ENCODE peak calls at places on chromosomes 11 and 22, in four cellular contexts. One of them, this sample, is unnamed.

GRCh38 chr11:41245704-41246398 is 213.6 kb downstream of the LRRC4C start:
- DNase-seq in NCI-H1417: no peak
- DNase-seq in kidney: peak; percentile 46
- DNase-seq in KBM-7: no peak
- DNase-seq in this sample: no peak

GRCh38 chr11:74147199-74147929 is 23.4 kb downstream of the C2CD3 start:
- DNase-seq in NCI-H1417: no peak
- DNase-seq in kidney: no peak
- DNase-seq in KBM-7: no peak
- DNase-seq in this sample: no peak

GRCh38 chr11:18312663-18313420 is 9.1 kb downstream of the HPS5 start:
- DNase-seq in NCI-H1417: no peak
- DNase-seq in kidney: no peak
- DNase-seq in KBM-7: no peak
- DNase-seq in this sample: no peak

GRCh38 chr22:19891350-19892248 is 36.9 kb upstream of the GNB1L start:
- DNase-seq in NCI-H1417: peak; percentile 12
- DNase-seq in kidney: peak; percentile 75
- DNase-seq in KBM-7: peak; percentile 95
- DNase-seq in this sample: peak; percentile 42

GRCh38 chr11:121119444-121119843 is 18.4 kb downstream of the TECTA start:
- DNase-seq in NCI-H1417: no peak
- DNase-seq in kidney: no peak
- DNase-seq in KBM-7: no peak
- DNase-seq in this sample: no peak

GRCh38 chr11:126561327-126561893 is 205.9 kb downstream of the ST3GAL4 start:
- DNase-seq in NCI-H1417: no peak
- DNase-seq in kidney: no peak
- DNase-seq in KBM-7: peak; percentile 41
- DNase-seq in this sample: no peak

GRCh38 chr11:92259861-92260260 is 35.2 kb downstream of the FAT3 start:
- DNase-seq in NCI-H1417: peak; percentile 64
- DNase-seq in kidney: no peak
- DNase-seq in KBM-7: no peak
- DNase-seq in this sample: no peak

GRCh38 chr11:114209904-114210303 is 86.3 kb upstream of the NNMT start:
- DNase-seq in NCI-H1417: no peak
- DNase-seq in kidney: no peak
- DNase-seq in KBM-7: no peak
- DNase-seq in this sample: no peak

GRCh38 chr11:4496555-4497248 is 14.3 kb downstream of the OR52K1 start:
- DNase-seq in NCI-H1417: no peak
- DNase-seq in kidney: no peak
- DNase-seq in KBM-7: no peak
- DNase-seq in this sample: no peak

GRCh38 chr11:128725630-128726461 is 32.0 kb downstream of the FLI1 start:
- DNase-seq in NCI-H1417: no peak
- DNase-seq in kidney: no peak
- DNase-seq in KBM-7: peak; percentile 77
- DNase-seq in this sample: no peak

GRCh38 chr22:39117585-39118191 is 20.6 kb downstream of the APOBEC3H start:
- DNase-seq in NCI-H1417: no peak
- DNase-seq in kidney: no peak
- DNase-seq in KBM-7: peak; percentile 63
- DNase-seq in this sample: no peak